ENCODE peak calls at places on chromosome 17, in eight cellular contexts. One of them, this sample, is unnamed.

GRCh38 chr17:12522743-12523181 is 142.9 kb upstream of the MYOCD start:
- DNase-seq in fibroblast of lung: peak
- DNase-seq in activated CD4-positive, alpha-beta T cell treated with anti-CD3 and anti-CD28 coated beads for 24 hours: no peak
- DNase-seq in midbrain: no peak
- DNase-seq in upper lobe of right lung: no peak
- DNase-seq in A549: peak
- DNase-seq in naive thymus-derived CD8-positive, alpha-beta T cell: no peak
- DNase-seq in LoVo: peak
- DNase-seq in this sample: no peak

GRCh38 chr17:47686276-47686635 is 7.7 kb upstream of the TBKBP1 start:
- DNase-seq in fibroblast of lung: peak
- DNase-seq in activated CD4-positive, alpha-beta T cell treated with anti-CD3 and anti-CD28 coated beads for 24 hours: no peak
- DNase-seq in midbrain: no peak
- DNase-seq in upper lobe of right lung: no peak
- DNase-seq in A549: no peak
- DNase-seq in naive thymus-derived CD8-positive, alpha-beta T cell: no peak
- DNase-seq in LoVo: no peak
- DNase-seq in this sample: no peak

GRCh38 chr17:53462393-53462811 is 360.3 kb upstream of the KIF2B start:
- DNase-seq in fibroblast of lung: peak
- DNase-seq in activated CD4-positive, alpha-beta T cell treated with anti-CD3 and anti-CD28 coated beads for 24 hours: no peak
- DNase-seq in midbrain: no peak
- DNase-seq in upper lobe of right lung: no peak
- DNase-seq in A549: no peak
- DNase-seq in naive thymus-derived CD8-positive, alpha-beta T cell: no peak
- DNase-seq in LoVo: no peak
- DNase-seq in this sample: no peak

GRCh38 chr17:40319651-40320550 is 10.9 kb downstream of the RARA start:
- DNase-seq in fibroblast of lung: no peak
- DNase-seq in activated CD4-positive, alpha-beta T cell treated with anti-CD3 and anti-CD28 coated beads for 24 hours: peak
- DNase-seq in midbrain: no peak
- DNase-seq in upper lobe of right lung: peak
- DNase-seq in A549: no peak
- DNase-seq in naive thymus-derived CD8-positive, alpha-beta T cell: peak
- DNase-seq in LoVo: no peak
- DNase-seq in this sample: no peak

GRCh38 chr17:57989011-57989345 is 924 bp upstream of the VEZF1 start:
- DNase-seq in fibroblast of lung: peak
- DNase-seq in activated CD4-positive, alpha-beta T cell treated with anti-CD3 and anti-CD28 coated beads for 24 hours: no peak
- DNase-seq in midbrain: peak
- DNase-seq in upper lobe of right lung: no peak
- DNase-seq in A549: peak
- DNase-seq in naive thymus-derived CD8-positive, alpha-beta T cell: no peak
- DNase-seq in LoVo: no peak
- DNase-seq in this sample: peak

GRCh38 chr17:78568051-78568450 is 9.1 kb downstream of the DNAH17 start:
- DNase-seq in fibroblast of lung: no peak
- DNase-seq in activated CD4-positive, alpha-beta T cell treated with anti-CD3 and anti-CD28 coated beads for 24 hours: no peak
- DNase-seq in midbrain: no peak
- DNase-seq in upper lobe of right lung: no peak
- DNase-seq in A549: no peak
- DNase-seq in naive thymus-derived CD8-positive, alpha-beta T cell: no peak
- DNase-seq in LoVo: no peak
- DNase-seq in this sample: no peak

GRCh38 chr17:68697850-68698313 is 96.7 kb upstream of the FAM20A start:
- DNase-seq in fibroblast of lung: peak
- DNase-seq in activated CD4-positive, alpha-beta T cell treated with anti-CD3 and anti-CD28 coated beads for 24 hours: no peak
- DNase-seq in midbrain: no peak
- DNase-seq in upper lobe of right lung: no peak
- DNase-seq in A549: no peak
- DNase-seq in naive thymus-derived CD8-positive, alpha-beta T cell: no peak
- DNase-seq in LoVo: no peak
- DNase-seq in this sample: no peak

GRCh38 chr17:8221663-8222379 is 11.4 kb upstream of the AURKB start:
- DNase-seq in fibroblast of lung: peak
- DNase-seq in activated CD4-positive, alpha-beta T cell treated with anti-CD3 and anti-CD28 coated beads for 24 hours: peak
- DNase-seq in midbrain: peak
- DNase-seq in upper lobe of right lung: peak
- DNase-seq in A549: peak
- DNase-seq in naive thymus-derived CD8-positive, alpha-beta T cell: peak
- DNase-seq in LoVo: peak
- DNase-seq in this sample: peak

GRCh38 chr17:3772764-3773163 is 28.2 kb downstream of the ITGAE start:
- DNase-seq in fibroblast of lung: no peak
- DNase-seq in activated CD4-positive, alpha-beta T cell treated with anti-CD3 and anti-CD28 coated beads for 24 hours: no peak
- DNase-seq in midbrain: no peak
- DNase-seq in upper lobe of right lung: no peak
- DNase-seq in A549: no peak
- DNase-seq in naive thymus-derived CD8-positive, alpha-beta T cell: no peak
- DNase-seq in LoVo: no peak
- DNase-seq in this sample: no peak

GRCh38 chr17:73288534-73289302 is 23.1 kb downstream of the CDC42EP4 start:
- DNase-seq in fibroblast of lung: no peak
- DNase-seq in activated CD4-positive, alpha-beta T cell treated with anti-CD3 and anti-CD28 coated beads for 24 hours: no peak
- DNase-seq in midbrain: no peak
- DNase-seq in upper lobe of right lung: peak
- DNase-seq in A549: peak
- DNase-seq in naive thymus-derived CD8-positive, alpha-beta T cell: no peak
- DNase-seq in LoVo: peak
- DNase-seq in this sample: peak

GRCh38 chr17:74877592-74878543 is 5.1 kb upstream of the FDXR start:
- DNase-seq in fibroblast of lung: no peak
- DNase-seq in activated CD4-positive, alpha-beta T cell treated with anti-CD3 and anti-CD28 coated beads for 24 hours: no peak
- DNase-seq in midbrain: no peak
- DNase-seq in upper lobe of right lung: no peak
- DNase-seq in A549: no peak
- DNase-seq in naive thymus-derived CD8-positive, alpha-beta T cell: no peak
- DNase-seq in LoVo: peak
- DNase-seq in this sample: peak

GRCh38 chr17:49939318-49939717 is 29.7 kb upstream of the DLX4 start:
- DNase-seq in fibroblast of lung: no peak
- DNase-seq in activated CD4-positive, alpha-beta T cell treated with anti-CD3 and anti-CD28 coated beads for 24 hours: no peak
- DNase-seq in midbrain: no peak
- DNase-seq in upper lobe of right lung: no peak
- DNase-seq in A549: no peak
- DNase-seq in naive thymus-derived CD8-positive, alpha-beta T cell: no peak
- DNase-seq in LoVo: no peak
- DNase-seq in this sample: no peak

GRCh38 chr17:57755479-57756070 is 10.5 kb upstream of the CCDC182 start:
- DNase-seq in fibroblast of lung: no peak
- DNase-seq in activated CD4-positive, alpha-beta T cell treated with anti-CD3 and anti-CD28 coated beads for 24 hours: no peak
- DNase-seq in midbrain: no peak
- DNase-seq in upper lobe of right lung: no peak
- DNase-seq in A549: no peak
- DNase-seq in naive thymus-derived CD8-positive, alpha-beta T cell: no peak
- DNase-seq in LoVo: no peak
- DNase-seq in this sample: no peak

GRCh38 chr17:78159575-78160158 is 8.7 kb upstream of the SYNGR2 start:
- DNase-seq in fibroblast of lung: peak
- DNase-seq in activated CD4-positive, alpha-beta T cell treated with anti-CD3 and anti-CD28 coated beads for 24 hours: no peak
- DNase-seq in midbrain: no peak
- DNase-seq in upper lobe of right lung: no peak
- DNase-seq in A549: no peak
- DNase-seq in naive thymus-derived CD8-positive, alpha-beta T cell: no peak
- DNase-seq in LoVo: no peak
- DNase-seq in this sample: no peak

GRCh38 chr17:78658281-78658785 is 81.1 kb upstream of the DNAH17 start:
- DNase-seq in fibroblast of lung: peak
- DNase-seq in activated CD4-positive, alpha-beta T cell treated with anti-CD3 and anti-CD28 coated beads for 24 hours: no peak
- DNase-seq in midbrain: no peak
- DNase-seq in upper lobe of right lung: peak
- DNase-seq in A549: no peak
- DNase-seq in naive thymus-derived CD8-positive, alpha-beta T cell: no peak
- DNase-seq in LoVo: no peak
- DNase-seq in this sample: no peak

GRCh38 chr17:46266656-46267544 is 28.0 kb upstream of the LRRC37A start:
- DNase-seq in fibroblast of lung: peak
- DNase-seq in activated CD4-positive, alpha-beta T cell treated with anti-CD3 and anti-CD28 coated beads for 24 hours: peak
- DNase-seq in midbrain: peak
- DNase-seq in upper lobe of right lung: peak
- DNase-seq in A549: peak
- DNase-seq in naive thymus-derived CD8-positive, alpha-beta T cell: peak
- DNase-seq in LoVo: peak
- DNase-seq in this sample: peak

GRCh38 chr17:76296186-76296585 is 11.9 kb downstream of the QRICH2 start:
- DNase-seq in fibroblast of lung: no peak
- DNase-seq in activated CD4-positive, alpha-beta T cell treated with anti-CD3 and anti-CD28 coated beads for 24 hours: no peak
- DNase-seq in midbrain: no peak
- DNase-seq in upper lobe of right lung: no peak
- DNase-seq in A549: no peak
- DNase-seq in naive thymus-derived CD8-positive, alpha-beta T cell: no peak
- DNase-seq in LoVo: no peak
- DNase-seq in this sample: no peak

GRCh38 chr17:27282054-27282501 is 11.8 kb upstream of the WSB1 start:
- DNase-seq in fibroblast of lung: peak
- DNase-seq in activated CD4-positive, alpha-beta T cell treated with anti-CD3 and anti-CD28 coated beads for 24 hours: no peak
- DNase-seq in midbrain: no peak
- DNase-seq in upper lobe of right lung: no peak
- DNase-seq in A549: no peak
- DNase-seq in naive thymus-derived CD8-positive, alpha-beta T cell: no peak
- DNase-seq in LoVo: no peak
- DNase-seq in this sample: no peak